ENCODE peak calls at places on chromosomes 3 and 15, in six cellular contexts. U is SK-N-SH, P is A673, G is Caco-2, E is ovary, N is heart right ventricle. I is an unnamed sample. For H3K9me3, the result is how much of the 10 kb centered on the place peaks cover.

GRCh38 chr3:23874359-23875120 is 42.2 kb downstream of the NKIRAS1 start:
- DNase-seq in E (no peak), P (no peak), G (no peak), U (no peak), N (no peak), I (no peak)

GRCh38 chr15:98850991-98851776 is 156.4 kb downstream of the PGPEP1L start:
- DNase-seq in U (peak), P (peak), G (peak), E (peak), N (peak), I (peak)

GRCh38 chr3:40780341-40780800 is 255.6 kb downstream of the ZNF621 start:
- DNase-seq in E (peak), U (no peak), P (no peak), G (no peak), N (peak), I (no peak)

GRCh38 chr3:120174811-120175210 is 80.6 kb upstream of the GSK3B start:
- DNase-seq in N (no peak), U (no peak), E (no peak), G (no peak), P (no peak), I (no peak)

GRCh38 chr3:66592061-66592875 is 91.4 kb upstream of the LRIG1 start:
- DNase-seq in P (no peak), N (no peak), U (no peak), G (no peak), E (no peak), I (no peak)

GRCh38 chr15:92151741-92152140 is 241.9 kb upstream of the ST8SIA2 start:
- DNase-seq in G (no peak), N (no peak), U (no peak), E (no peak), P (no peak), I (no peak)

GRCh38 chr3:127815641-127816605 is 6.4 kb downstream of the MGLL start:
- DNase-seq in E (no peak), P (no peak), U (no peak), G (peak), N (no peak), I (no peak)

GRCh38 chr3:113092746-113093145 is 102.0 kb downstream of the GTPBP8 start:
- DNase-seq in P (no peak), U (no peak), E (no peak), G (no peak), N (no peak), I (no peak)

GRCh38 chr15:28021281-28022039 is 77.7 kb downstream of the OCA2 start:
- DNase-seq in N (peak), G (no peak), U (peak), P (peak), E (peak), I (no peak)

GRCh38 chr3:170330366-170330765 is 27.1 kb upstream of the SKIL start:
- DNase-seq in N (no peak), U (no peak), G (peak), P (peak), E (no peak), I (no peak)

GRCh38 chr3:152346740-152347139 is 78.0 kb downstream of the MBNL1 start:
- DNase-seq in P (no peak), G (no peak), N (no peak), U (no peak), E (no peak), I (no peak)

GRCh38 chr3:49177073-49177472 is 5.7 kb downstream of the KLHDC8B start:
- DNase-seq in E (no peak), U (no peak), P (no peak), G (no peak), N (no peak), I (no peak)

GRCh38 chr3:129033619-129034321 is 26.8 kb upstream of the GP9 start:
- DNase-seq in P (no peak), U (peak), N (no peak), E (peak), G (no peak), I (no peak)

GRCh38 chr3:135706758-135707375 is 258.7 kb upstream of the PPP2R3A start:
- DNase-seq in P (no peak), U (peak), G (no peak), E (no peak), N (no peak), I (no peak)

GRCh38 chr3:142963266-142964149 is at the start of gene PAQR9:
- DNase-seq in G (no peak), N (no peak), E (peak), P (peak), U (peak), I (no peak)

GRCh38 chr3:12901631-12902045 is 60.3 kb upstream of the RPL32 start:
- DNase-seq in P (no peak), N (no peak), G (no peak), E (no peak), U (no peak), I (no peak)

GRCh38 chr3:15165061-15165460 is 41.0 kb upstream of the CAPN7 start:
- DNase-seq in G (no peak), N (no peak), U (no peak), E (no peak), P (no peak), I (no peak)

GRCh38 chr3:83514130-83514914 is 1444.5 kb upstream of the CADM2 start:
- DNase-seq in N (no peak), P (no peak), E (no peak), G (no peak), U (no peak), I (no peak)

GRCh38 chr3:162041622-162042021 is 545.0 kb downstream of the OTOL1 start:
- DNase-seq in E (no peak), U (peak), N (no peak), P (no peak), G (no peak), I (no peak)

GRCh38 chr3:134652409-134652831 is 1.6 kb upstream of the KY start:
- DNase-seq in P (no peak), G (no peak), U (no peak), N (no peak), E (no peak), I (no peak)

GRCh38 chr3:127456471-127457093 is 134.0 kb downstream of the TPRA1 start:
- DNase-seq in U (no peak), E (peak), N (no peak), P (no peak), G (peak), I (no peak)

GRCh38 chr3:157354722-157355121 is 81.9 kb upstream of the PTX3 start:
- DNase-seq in G (no peak), U (no peak), E (no peak), P (peak), N (no peak), I (no peak)

GRCh38 chr3:71142440-71143161 is 440.9 kb downstream of the FOXP1 start:
- DNase-seq in G (peak), N (no peak), U (no peak), P (peak), E (peak), I (no peak)

GRCh38 chr3:178350763-178351162 is 185.5 kb upstream of the KCNMB2 start:
- DNase-seq in E (no peak), N (no peak), P (no peak), U (no peak), G (no peak), I (no peak)

GRCh38 chr15:83379574-83379973 is 67.6 kb upstream of the SH3GL3 start:
- DNase-seq in N (no peak), P (no peak), E (no peak), U (no peak), G (no peak), I (no peak)

GRCh38 chr3:180040966-180041365 is 4.2 kb upstream of the PEX5L start:
- DNase-seq in U (no peak), N (no peak), G (no peak), P (no peak), E (no peak), I (no peak)

GRCh38 chr3:57983734-57984518 is 24.3 kb upstream of the FLNB start:
- DNase-seq in N (peak), U (no peak), G (no peak), P (peak), E (peak), I (no peak)

GRCh38 chr3:112020653-112021052 is 13.9 kb upstream of the TMPRSS7 start:
- DNase-seq in E (no peak), N (no peak), U (no peak), P (peak), G (no peak), I (no peak)

GRCh38 chr15:91224750-91225380 is 124.8 kb downstream of the SV2B start:
- DNase-seq in N (peak), G (no peak), E (no peak), P (peak), U (peak), I (no peak)

GRCh38 chr3:67876261-67876660 is 221.8 kb upstream of the SUCLG2 start:
- DNase-seq in E (no peak), P (no peak), N (no peak), G (no peak), U (no peak), I (no peak)

GRCh38 chr15:68821898-68822380 is 1.2 kb upstream of the ANP32A start:
- DNase-seq in N (no peak), E (no peak), U (no peak), P (no peak), G (no peak), I (no peak)

GRCh38 chr3:185583925-185584324 is 2.2 kb upstream of the SENP2 start:
- DNase-seq in N (no peak), G (no peak), U (no peak), P (no peak), E (no peak), I (no peak)

GRCh38 chr3:125394406-125394805 is 19.3 kb upstream of the ZNF148 start:
- DNase-seq in U (no peak), N (no peak), G (no peak), E (no peak), P (no peak), I (no peak)

GRCh38 chr3:194028434-194029004 is 107.4 kb upstream of the HES1 start:
- DNase-seq in G (no peak), E (no peak), N (no peak), U (no peak), P (no peak), I (no peak)

GRCh38 chr3:197083486-197083885 is 53.9 kb upstream of the MELTF start:
- DNase-seq in G (no peak), P (peak), U (no peak), E (no peak), N (no peak), I (no peak)

DNA sequence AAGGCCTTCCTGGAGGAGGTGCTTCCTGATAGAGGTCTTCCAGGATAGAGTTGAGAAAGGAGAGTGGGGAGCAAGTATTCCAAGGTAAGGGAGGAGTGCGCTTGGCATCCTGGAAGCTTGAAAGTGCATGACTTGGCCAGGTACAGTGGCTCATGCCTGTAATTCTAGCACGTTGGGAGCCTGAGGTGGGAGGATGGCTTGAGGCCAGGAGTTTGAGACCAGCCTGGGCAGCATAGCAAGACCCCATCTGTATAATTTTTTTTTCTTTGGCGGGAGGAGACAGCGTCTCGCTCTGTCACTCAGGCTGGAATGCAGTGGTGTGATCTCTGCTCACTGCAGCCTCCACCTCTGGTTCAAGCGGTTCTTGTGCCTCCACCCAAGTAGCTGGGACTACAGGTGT is 19.2 kb upstream of the MORF4L1 start:
- DNase-seq in E (no peak), N (no peak), U (no peak), P (no peak), G (no peak), I (no peak)
- H3K9me3 ChIP-seq in E (under half), N (under half), U (under half), P (under half), G (under half), I (under half)

GRCh38 chr3:112773-113172 is 83.8 kb upstream of the CHL1 start:
- DNase-seq in G (no peak), N (no peak), E (no peak), P (no peak), U (no peak), I (no peak)

GRCh38 chr3:106619-107018 is 89.9 kb upstream of the CHL1 start:
- DNase-seq in E (no peak), U (no peak), N (no peak), G (no peak), P (no peak), I (no peak)

GRCh38 chr3:105585-105984 is 91.0 kb upstream of the CHL1 start:
- DNase-seq in U (no peak), G (no peak), N (no peak), P (no peak), E (no peak), I (no peak)

GRCh38 chr3:111143-112069 is 85.2 kb upstream of the CHL1 start:
- DNase-seq in U (no peak), E (no peak), G (no peak), N (no peak), P (no peak), I (no peak)
- H3K9me3 ChIP-seq in U (under half), E (under half), G (under half), N (under half), P (under half), I (under half)

DNA sequence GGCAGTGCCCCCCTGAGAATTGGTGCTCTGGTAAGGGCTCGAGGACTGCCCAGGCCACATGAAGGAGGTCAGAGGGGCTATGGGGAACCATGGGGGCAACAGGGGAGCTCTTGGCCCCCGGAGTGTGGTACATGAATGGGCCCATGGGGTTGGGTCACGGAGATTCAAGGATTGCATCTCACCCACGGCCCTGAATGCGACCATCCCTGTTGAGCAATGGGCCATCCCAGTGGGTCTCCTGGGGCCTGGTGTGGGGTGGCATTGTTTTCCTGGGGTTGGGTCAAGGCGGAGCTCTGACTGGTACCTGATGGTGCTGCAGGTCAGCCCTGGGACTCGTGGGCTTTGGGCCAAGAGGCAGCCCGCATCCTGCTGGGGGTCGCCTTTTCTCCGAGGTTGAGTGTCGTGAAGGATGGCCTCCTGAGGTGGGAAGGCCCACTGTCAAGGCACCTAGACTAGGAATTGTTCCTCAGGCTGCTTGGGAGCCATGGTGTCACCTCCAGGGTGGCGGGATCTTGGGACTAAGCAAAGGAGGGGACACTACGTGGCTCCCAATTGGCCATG is 198.3 kb downstream of the UBE3A start:
- DNase-seq in N (no peak), E (peak), G (peak), P (no peak), U (no peak), I (no peak)
- H3K9me3 ChIP-seq in N (under half), E (under half), G (under half), P (under half), U (under half), I (under half)

DNA sequence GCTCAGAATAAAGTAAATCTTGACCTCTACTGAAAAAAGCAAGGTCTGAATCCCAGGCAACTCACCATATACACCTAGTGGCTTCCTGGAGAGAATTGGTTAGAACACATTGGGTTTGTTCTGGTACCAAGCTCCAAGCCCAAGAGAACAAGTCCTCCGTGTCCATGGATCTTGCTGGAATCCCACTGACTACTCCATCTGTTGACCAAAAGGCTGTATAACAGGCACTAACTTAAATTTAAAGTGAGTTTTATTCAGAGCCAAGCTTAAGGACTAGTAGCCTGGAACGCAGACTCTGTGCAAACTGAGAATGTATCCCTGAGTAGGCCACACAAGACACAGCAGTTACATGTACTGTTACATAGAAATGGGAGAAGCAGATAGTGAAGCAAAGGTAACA is 342.1 kb upstream of the LRRC3B start:
- DNase-seq in N (no peak), G (no peak), U (peak), P (no peak), E (no peak), I (no peak)
- H3K9me3 ChIP-seq in N (under half), G (under half), U (under half), P (under half), E (under half), I (under half)

DNA sequence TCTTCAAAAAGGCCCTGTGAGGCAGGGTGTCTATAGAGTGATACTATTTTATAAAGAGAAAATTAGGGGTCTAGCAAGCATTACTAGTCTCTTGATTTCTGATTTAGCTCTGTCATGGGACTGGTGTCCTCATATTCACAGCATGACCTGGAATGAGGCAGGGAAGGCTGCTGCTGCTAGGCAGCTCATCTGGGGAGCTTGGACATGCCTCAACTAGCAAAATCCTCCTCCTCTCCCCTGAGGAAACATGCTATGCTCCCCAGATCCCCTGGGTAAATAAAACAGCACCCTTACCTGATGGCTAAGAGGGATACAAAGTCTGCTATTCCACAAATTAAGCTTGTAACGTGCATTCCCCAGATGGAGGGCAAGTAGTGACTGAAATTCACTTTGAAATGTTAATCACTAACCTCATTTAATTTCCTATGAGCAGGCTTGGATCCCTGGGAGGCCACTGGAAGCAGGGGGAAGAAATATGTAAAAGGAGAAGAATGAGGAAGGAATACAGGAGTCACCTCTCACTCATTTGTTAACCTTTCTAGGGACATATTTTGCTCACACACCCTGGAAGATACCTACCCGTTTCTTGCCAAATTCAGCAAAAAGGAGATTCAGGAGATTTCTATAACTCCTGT is 709.4 kb downstream of the SQOR start:
- DNase-seq in G (no peak), E (no peak), U (no peak), N (no peak), P (no peak), I (no peak)
- H3K9me3 ChIP-seq in G (under half), E (under half), U (under half), N (under half), P (under half), I (under half)

I was measured in T-helper 17 cell.